ENCODE peak calls at places on chromosomes 16 and 17, in six cellular contexts. One of them, this sample, is unnamed.

GRCh38 chr17:27892542-27892865 is 661 bp downstream of the LYRM9 start:
- DNase-seq in activated naive CD4-positive, alpha-beta T cell: no peak
- DNase-seq in HCT116: no peak
- DNase-seq in NCI-H510A treated with DMSO at 0.1 percent for 48 hours: no peak
- DNase-seq in activated T-helper 1 cell treated with anti-CD3 and anti-CD28 coated beads, Interleukin-2, amount 50 U/mL, for 16 hours: no peak
- DNase-seq in NCI-H1417 treated with DMSO at 0.1 percent for 48 hours: no peak
- DNase-seq in this sample: no peak

GRCh38 chr16:66930189-66930588 is 4.0 kb downstream of the CIAO2B start:
- DNase-seq in activated naive CD4-positive, alpha-beta T cell: no peak
- DNase-seq in HCT116: no peak
- DNase-seq in NCI-H510A treated with DMSO at 0.1 percent for 48 hours: no peak
- DNase-seq in activated T-helper 1 cell treated with anti-CD3 and anti-CD28 coated beads, Interleukin-2, amount 50 U/mL, for 16 hours: no peak
- DNase-seq in NCI-H1417 treated with DMSO at 0.1 percent for 48 hours: no peak
- DNase-seq in this sample: no peak

GRCh38 chr16:50245417-50246298 is 20.7 kb upstream of the ADCY7 start:
- DNase-seq in activated naive CD4-positive, alpha-beta T cell: peak
- DNase-seq in HCT116: peak
- DNase-seq in NCI-H510A treated with DMSO at 0.1 percent for 48 hours: peak
- DNase-seq in activated T-helper 1 cell treated with anti-CD3 and anti-CD28 coated beads, Interleukin-2, amount 50 U/mL, for 16 hours: peak
- DNase-seq in NCI-H1417 treated with DMSO at 0.1 percent for 48 hours: no peak
- DNase-seq in this sample: peak

GRCh38 chr17:28948873-28949184 is 2.5 kb downstream of the PHF12 start:
- DNase-seq in activated naive CD4-positive, alpha-beta T cell: no peak
- DNase-seq in HCT116: no peak
- DNase-seq in NCI-H510A treated with DMSO at 0.1 percent for 48 hours: peak
- DNase-seq in activated T-helper 1 cell treated with anti-CD3 and anti-CD28 coated beads, Interleukin-2, amount 50 U/mL, for 16 hours: no peak
- DNase-seq in NCI-H1417 treated with DMSO at 0.1 percent for 48 hours: no peak
- DNase-seq in this sample: no peak

GRCh38 chr17:36791961-36792475 is 145.3 kb upstream of the LHX1 start:
- DNase-seq in activated naive CD4-positive, alpha-beta T cell: no peak
- DNase-seq in HCT116: no peak
- DNase-seq in NCI-H510A treated with DMSO at 0.1 percent for 48 hours: no peak
- DNase-seq in activated T-helper 1 cell treated with anti-CD3 and anti-CD28 coated beads, Interleukin-2, amount 50 U/mL, for 16 hours: no peak
- DNase-seq in NCI-H1417 treated with DMSO at 0.1 percent for 48 hours: no peak
- DNase-seq in this sample: no peak

GRCh38 chr16:15946257-15947044 is 3.0 kb upstream of the ABCC1 start:
- DNase-seq in activated naive CD4-positive, alpha-beta T cell: no peak
- DNase-seq in HCT116: no peak
- DNase-seq in NCI-H510A treated with DMSO at 0.1 percent for 48 hours: no peak
- DNase-seq in activated T-helper 1 cell treated with anti-CD3 and anti-CD28 coated beads, Interleukin-2, amount 50 U/mL, for 16 hours: no peak
- DNase-seq in NCI-H1417 treated with DMSO at 0.1 percent for 48 hours: no peak
- DNase-seq in this sample: no peak

GRCh38 chr16:2473999-2474876 is 689 bp upstream of the TBC1D24 start:
- DNase-seq in activated naive CD4-positive, alpha-beta T cell: peak
- DNase-seq in HCT116: no peak
- DNase-seq in NCI-H510A treated with DMSO at 0.1 percent for 48 hours: no peak
- DNase-seq in activated T-helper 1 cell treated with anti-CD3 and anti-CD28 coated beads, Interleukin-2, amount 50 U/mL, for 16 hours: peak
- DNase-seq in NCI-H1417 treated with DMSO at 0.1 percent for 48 hours: no peak
- DNase-seq in this sample: peak

GRCh38 chr17:57898487-57899311 is 48.9 kb upstream of the MRPS23 start:
- DNase-seq in activated naive CD4-positive, alpha-beta T cell: no peak
- DNase-seq in HCT116: no peak
- DNase-seq in NCI-H510A treated with DMSO at 0.1 percent for 48 hours: no peak
- DNase-seq in activated T-helper 1 cell treated with anti-CD3 and anti-CD28 coated beads, Interleukin-2, amount 50 U/mL, for 16 hours: no peak
- DNase-seq in NCI-H1417 treated with DMSO at 0.1 percent for 48 hours: no peak
- DNase-seq in this sample: no peak

GRCh38 chr17:8122391-8122922 is 1.4 kb downstream of the HES7 start:
- DNase-seq in activated naive CD4-positive, alpha-beta T cell: no peak
- DNase-seq in HCT116: no peak
- DNase-seq in NCI-H510A treated with DMSO at 0.1 percent for 48 hours: no peak
- DNase-seq in activated T-helper 1 cell treated with anti-CD3 and anti-CD28 coated beads, Interleukin-2, amount 50 U/mL, for 16 hours: no peak
- DNase-seq in NCI-H1417 treated with DMSO at 0.1 percent for 48 hours: no peak
- DNase-seq in this sample: no peak

GRCh38 chr17:82636626-82637598 is 11.3 kb downstream of the WDR45B start:
- DNase-seq in activated naive CD4-positive, alpha-beta T cell: no peak
- DNase-seq in HCT116: no peak
- DNase-seq in NCI-H510A treated with DMSO at 0.1 percent for 48 hours: peak
- DNase-seq in activated T-helper 1 cell treated with anti-CD3 and anti-CD28 coated beads, Interleukin-2, amount 50 U/mL, for 16 hours: no peak
- DNase-seq in NCI-H1417 treated with DMSO at 0.1 percent for 48 hours: no peak
- DNase-seq in this sample: no peak

This sample was measured in NCI-H1930.